ENCODE peak calls at places on chromosomes 3 and 15, in five cellular contexts. I is AG09319, U is IMR-90, E is left ventricle myocardium inferior, B is Daoy. D is an unnamed sample.

GRCh38 chr3:48247401-48247807 is 6.5 kb downstream of the ZNF589 start:
- DNase-seq in B (peak; percentile 19), E (no peak), I (no peak), U (no peak), D (no peak)

GRCh38 chr15:77060560-77060959 is 10.3 kb downstream of the TSPAN3 start:
- DNase-seq in E (no peak), I (no peak), U (peak; percentile 64), B (no peak), D (no peak)

GRCh38 chr3:68032219-68032618 is 377.8 kb upstream of the SUCLG2 start:
- DNase-seq in I (no peak), B (no peak), E (no peak), U (no peak), D (no peak)

GRCh38 chr3:155352900-155353490 is 59.5 kb upstream of the STRIT1 start:
- DNase-seq in U (peak; percentile 21), B (no peak), E (no peak), I (no peak), D (peak; percentile 12)

GRCh38 chr15:80106051-80106450 is 46.6 kb downstream of the ZFAND6 start:
- DNase-seq in U (peak; percentile 49), B (no peak), I (peak; percentile 53), E (no peak), D (no peak)

GRCh38 chr3:57544181-57545125 is at the start of gene DNAH12:
- DNase-seq in I (no peak), U (no peak), E (no peak), B (peak; percentile 46), D (peak; percentile 24)

GRCh38 chr3:29591579-29591978 is 310.7 kb downstream of the RBMS3 start:
- DNase-seq in I (no peak), E (no peak), U (no peak), B (no peak), D (no peak)

GRCh38 chr3:141076821-141077571 is 25.8 kb downstream of the SPSB4 start:
- DNase-seq in B (peak; percentile 61), U (peak; percentile 52), I (no peak), E (peak; percentile 53), D (peak; percentile 35)

GRCh38 chr3:128804017-128804816 is 75.2 kb upstream of the ACAD9 start:
- DNase-seq in U (peak; percentile 60), I (no peak), E (no peak), B (peak; percentile 66), D (peak; percentile 70)

GRCh38 chr3:45145681-45146614 is at the start of gene CDCP1:
- DNase-seq in I (no peak), U (no peak), B (peak; percentile 61), E (no peak), D (no peak)

GRCh38 chr15:67927501-67928156 is 87.8 kb upstream of the RNU6-1 start:
- DNase-seq in I (peak; percentile 65), E (peak; percentile 68), B (peak; percentile 77), U (peak; percentile 97), D (no peak)

GRCh38 chr15:69489101-69489571 is 36.5 kb downstream of the RPLP1 start:
- DNase-seq in E (no peak), U (no peak), I (no peak), B (no peak), D (no peak)

GRCh38 chr3:61634678-61635077 is 73.3 kb downstream of the PTPRG start:
- DNase-seq in I (no peak), U (peak; percentile 36), E (no peak), B (no peak), D (no peak)

GRCh38 chr15:70830615-70831014 is 23.3 kb downstream of the LARP6 start:
- DNase-seq in I (no peak), U (no peak), B (no peak), E (no peak), D (no peak)

D was measured in naive B cell.